ENCODE peak calls at places on chromosome 9, in five cellular contexts. R, Y, P, Q and B are unnamed samples.
A peak's percentile ranks its signal among the peaks of the same experiment; 100 is the strongest.

GRCh38 chr9:136436055-136436634 is 3.5 kb downstream of the INPP5E start:
- DNase-seq in R (no peak), Q (no peak), P (no peak), Y (no peak), B (no peak)

GRCh38 chr9:113600477-113600851 is 136.9 kb downstream of the RGS3 start:
- DNase-seq in R (no peak), P (no peak), Y (no peak), Q (no peak), B (no peak)

GRCh38 chr9:27336829-27337228 is 39.9 kb upstream of the EQTN start:
- DNase-seq in P (no peak), R (no peak), Q (no peak), Y (no peak), B (no peak)

GRCh38 chr9:6068983-6069382 is 53.6 kb upstream of the RANBP6 start:
- DNase-seq in R (no peak), Y (no peak), Q (no peak), P (no peak), B (peak; percentile 22)

GRCh38 chr9:2765250-2765880 is 48.1 kb downstream of the KCNV2 start:
- DNase-seq in R (peak; percentile 45), P (no peak), Q (no peak), Y (no peak), B (peak; percentile 7)

GRCh38 chr9:2159521-2160417 is 144.6 kb downstream of the SMARCA2 start:
- DNase-seq in Q (no peak), R (peak; percentile 20), Y (peak; percentile 54), P (no peak), B (no peak)

GRCh38 chr9:126750941-126751725 is 53.7 kb upstream of the ZBTB43 start:
- DNase-seq in R (no peak), P (no peak), Q (no peak), Y (no peak), B (no peak)

GRCh38 chr9:33799928-33800689 is 4.7 kb downstream of the PRSS3 start:
- DNase-seq in P (no peak), R (no peak), Y (no peak), Q (no peak), B (no peak)

GRCh38 chr9:18256574-18256973 is 217.4 kb upstream of the ADAMTSL1 start:
- DNase-seq in R (no peak), Q (no peak), P (peak; percentile 26), Y (peak; percentile 79), B (no peak)

GRCh38 chr9:133824802-133825186 is 86.6 kb upstream of the SARDH start:
- DNase-seq in Y (no peak), P (no peak), Q (no peak), R (no peak), B (no peak)

GRCh38 chr9:98491778-98492177 is 217.0 kb downstream of the GABBR2 start:
- DNase-seq in P (no peak), Y (peak; percentile 79), Q (peak; percentile 9), R (no peak), B (no peak)

GRCh38 chr9:20618361-20618799 is 3.9 kb downstream of the MLLT3 start:
- DNase-seq in R (peak; percentile 87), Y (peak; percentile 80), P (peak; percentile 73), Q (no peak), B (no peak)

GRCh38 chr9:26308328-26308727 is 584.3 kb downstream of the CAAP1 start:
- DNase-seq in Y (peak; percentile 48), P (no peak), Q (no peak), R (no peak), B (no peak)

GRCh38 chr9:90580576-90580975 is 62.0 kb downstream of the DIRAS2 start:
- DNase-seq in Y (no peak), R (no peak), P (no peak), Q (no peak), B (no peak)

GRCh38 chr9:93168581-93168980 is 15.4 kb upstream of the WNK2 start:
- DNase-seq in Y (no peak), R (no peak), Q (no peak), P (no peak), B (no peak)

GRCh38 chr9:136187683-136188586 is 17.0 kb downstream of the LHX3 start:
- DNase-seq in P (no peak), Q (peak; percentile 56), R (no peak), Y (no peak), B (no peak)

GRCh38 chr9:22046243-22046642 is 37.1 kb upstream of the CDKN2B start:
- DNase-seq in R (no peak), Y (no peak), Q (no peak), P (no peak), B (no peak)

GRCh38 chr9:92600742-92601261 is 65.0 kb upstream of the ECM2 start:
- DNase-seq in Q (no peak), R (peak; percentile 8), Y (peak; percentile 77), P (no peak), B (no peak)

GRCh38 chr9:88936668-88937067 is 54.6 kb upstream of the S1PR3 start:
- DNase-seq in P (peak; percentile 14), Y (no peak), R (no peak), Q (no peak), B (no peak)

GRCh38 chr9:14887149-14887548 is 23.1 kb downstream of the FREM1 start:
- DNase-seq in Q (no peak), Y (no peak), P (peak; percentile 65), R (no peak), B (no peak)

GRCh38 chr9:116791314-116791713 is 104.2 kb downstream of the TRIM32 start:
- DNase-seq in P (no peak), Q (no peak), R (no peak), Y (no peak), B (no peak)

DNA sequence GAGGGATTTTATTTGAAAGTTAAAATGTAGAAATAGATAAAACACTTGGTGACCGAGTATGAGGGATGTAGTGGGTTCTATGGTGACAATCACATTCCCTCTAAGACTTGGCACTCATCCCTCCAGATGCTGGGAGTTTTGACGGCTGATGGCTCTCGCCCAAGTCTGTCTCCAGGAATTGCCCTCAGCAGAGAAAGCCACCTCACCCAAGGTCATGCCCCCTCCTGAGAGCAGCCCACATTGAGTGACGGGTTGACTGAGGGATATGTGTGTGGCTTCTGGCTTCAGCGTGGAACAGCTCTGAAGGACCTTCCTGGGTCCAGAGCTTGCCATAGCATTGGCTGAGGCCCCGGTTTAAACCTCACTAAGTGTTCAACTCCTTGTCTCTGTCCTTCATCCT is 19.4 kb downstream of the CAVIN4 start:
- DNase-seq in Y (no peak), P (no peak), R (no peak), Q (no peak), B (no peak)
- H3K9ac ChIP-seq in Y (no peak overlapping the region), P (no peak overlapping the region), R (no peak overlapping the region), Q (no peak overlapping the region), B (no peak overlapping the region)

GRCh38 chr9:119963258-119963797 is 594.1 kb upstream of the BRINP1 start:
- DNase-seq in Y (peak; percentile 93), R (no peak), P (no peak), Q (peak; percentile 66), B (no peak)
- H3K9ac ChIP-seq in Y (peak overlapping the region; percentile 73), R (no peak overlapping the region), P (no peak overlapping the region), Q (no peak overlapping the region), B (no peak overlapping the region)

GRCh38 chr9:114777841-114778240 is 28.0 kb downstream of the TNFSF15 start:
- DNase-seq in Y (peak; percentile 28), P (no peak), R (no peak), Q (no peak), B (peak; percentile 49)

GRCh38 chr9:114776683-114777399 is 29.0 kb downstream of the TNFSF15 start:
- DNase-seq in R (no peak), Y (no peak), Q (no peak), P (no peak), B (no peak)

GRCh38 chr9:114782586-114782985 is 23.3 kb downstream of the TNFSF15 start:
- DNase-seq in R (no peak), Q (no peak), P (no peak), Y (no peak), B (no peak)

GRCh38 chr9:114775981-114776380 is 29.9 kb downstream of the TNFSF15 start:
- DNase-seq in Q (no peak), P (no peak), R (no peak), Y (no peak), B (no peak)

GRCh38 chr9:114779352-114779845 is 26.4 kb downstream of the TNFSF15 start:
- DNase-seq in R (peak; percentile 89), P (peak; percentile 95), Q (no peak), Y (peak; percentile 50), B (no peak)
- H3K9ac ChIP-seq in R (no peak overlapping the region), P (no peak overlapping the region), Q (no peak overlapping the region), Y (no peak overlapping the region), B (no peak overlapping the region)

GRCh38 chr9:105243015-105243686 is 1.3 kb upstream of the SLC44A1 start:
- DNase-seq in Y (peak; percentile 80), P (no peak), Q (peak; percentile 4), R (no peak), B (no peak)
- H3K9ac ChIP-seq in Y (peak overlapping the region; percentile 90), P (no peak overlapping the region), Q (no peak overlapping the region), R (no peak overlapping the region), B (peak overlapping the region; percentile 68)

GRCh38 chr9:128102196-128102595 is 25.3 kb downstream of the PTGES2 start:
- DNase-seq in Y (no peak), R (no peak), P (no peak), Q (no peak), B (no peak)

GRCh38 chr9:128100581-128100980 is 26.9 kb downstream of the PTGES2 start:
- DNase-seq in P (no peak), Y (no peak), R (no peak), Q (no peak), B (no peak)

GRCh38 chr9:128101690-128102089 is 25.8 kb downstream of the PTGES2 start:
- DNase-seq in Y (no peak), P (no peak), R (no peak), Q (no peak), B (no peak)

GRCh38 chr9:128099932-128100491 is 27.5 kb downstream of the PTGES2 start:
- DNase-seq in P (no peak), Y (peak; percentile 29), R (no peak), Q (no peak), B (no peak)

DNA sequence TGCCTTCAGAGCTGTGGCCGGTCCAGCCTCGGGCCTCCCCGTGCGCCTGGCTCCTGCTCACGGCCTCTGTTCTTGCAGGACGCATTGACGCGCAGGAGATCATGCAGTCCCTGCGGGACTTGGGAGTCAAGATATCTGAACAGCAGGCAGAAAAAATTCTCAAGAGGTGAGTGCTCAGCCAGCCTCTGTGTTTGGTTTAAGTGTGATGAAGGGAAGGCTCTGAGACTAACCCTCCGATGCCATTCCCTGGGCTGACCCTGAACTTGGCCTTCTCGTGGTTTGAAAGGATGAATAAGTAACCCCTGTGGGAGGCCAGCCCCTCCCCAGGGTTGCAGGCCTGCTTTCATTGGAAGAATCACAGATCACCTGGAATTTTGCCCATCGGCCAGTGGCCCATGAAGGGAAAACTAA is 26.3 kb downstream of the PTGES2 start:
- DNase-seq in R (no peak), Y (no peak), P (no peak), Q (no peak), B (no peak)
- H3K9ac ChIP-seq in R (no peak overlapping the region), Y (no peak overlapping the region), P (no peak overlapping the region), Q (no peak overlapping the region), B (no peak overlapping the region)

DNA sequence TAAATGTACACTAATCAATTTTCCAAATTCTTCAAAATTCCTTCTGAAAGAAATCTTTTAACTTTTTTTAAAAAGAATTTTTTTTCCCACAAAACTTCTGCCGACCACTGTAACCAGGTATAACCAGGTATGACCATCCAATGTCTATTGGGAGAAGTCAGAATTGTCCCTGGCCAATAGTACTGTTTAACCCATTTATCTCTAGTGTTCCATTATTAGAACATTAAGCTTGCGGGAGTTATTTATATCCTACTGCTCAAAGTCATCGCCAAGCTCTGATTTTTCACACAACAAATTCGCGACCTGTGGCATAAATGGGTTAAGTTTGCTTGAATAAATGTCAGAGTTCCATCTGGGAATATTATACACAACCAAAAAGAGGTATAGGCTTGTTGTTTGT is 343.2 kb downstream of the ANXA1 start:
- DNase-seq in Y (no peak), P (no peak), Q (no peak), R (no peak), B (no peak)
- H3K9ac ChIP-seq in Y (no peak overlapping the region), P (no peak overlapping the region), Q (no peak overlapping the region), R (no peak overlapping the region), B (no peak overlapping the region)

GRCh38 chr9:4814913-4815312 is 22.2 kb downstream of the RCL1 start:
- DNase-seq in Q (no peak), Y (no peak), P (no peak), R (no peak), B (no peak)
- H3K9ac ChIP-seq in Q (no peak overlapping the region), Y (no peak overlapping the region), P (no peak overlapping the region), R (no peak overlapping the region), B (no peak overlapping the region)